ENCODE peak calls at places on chromosomes 13 and 19, in eight cellular contexts. J is neural crest cell; R is activated naive CD8-positive, alpha-beta T cell treated with anti-CD3 and anti-CD28 coated beads, Interleukin-2, amount 50 U/mL, for 24 hours; H is stimulated activated naive CD4-positive, alpha-beta T cell; A is A549; B is ascending aorta; Q is stimulated activated CD4-positive, alpha-beta T cell treated with anti-CD3 and anti-CD28 coated beads, Interleukin-4, amount 100 ng/mL, for 1 hour; S is AG10803. P is an unnamed sample.

GRCh38 chr13:41458187-41458938 is 1.0 kb downstream of the RGCC start:
- DNase-seq in J (peak), R (peak), H (peak), A (no peak), B (no peak), Q (peak), S (no peak), P (peak)

GRCh38 chr19:44988896-44989563 is 12.2 kb upstream of the RELB start:
- DNase-seq in J (peak), R (peak), H (peak), A (peak), B (no peak), Q (peak), S (peak), P (peak)

GRCh38 chr13:98749501-98749900 is 3.0 kb downstream of the SLC15A1 start:
- DNase-seq in J (no peak), R (no peak), H (no peak), A (no peak), B (no peak), Q (no peak), S (peak), P (no peak)

GRCh38 chr13:26760835-26761582 is 423 bp upstream of the GPR12 start:
- DNase-seq in J (no peak), R (no peak), H (no peak), A (no peak), B (no peak), Q (no peak), S (no peak), P (peak)

GRCh38 chr19:32029235-32029634 is 316.2 kb upstream of the ZNF507 start:
- DNase-seq in J (no peak), R (no peak), H (no peak), A (no peak), B (no peak), Q (no peak), S (no peak), P (no peak)

GRCh38 chr19:7916137-7916907 is 1.7 kb downstream of the TGFBR3L start:
- DNase-seq in J (no peak), R (peak), H (peak), A (no peak), B (no peak), Q (peak), S (no peak), P (peak)

GRCh38 chr13:22014469-22014868 is 343.6 kb downstream of the FGF9 start:
- DNase-seq in J (no peak), R (no peak), H (no peak), A (peak), B (no peak), Q (no peak), S (peak), P (no peak)

GRCh38 chr13:97344250-97345175 is 89.5 kb upstream of the RAP2A start:
- DNase-seq in J (peak), R (peak), H (peak), A (peak), B (no peak), Q (peak), S (peak), P (peak)

GRCh38 chr19:29800086-29800825 is 11.5 kb upstream of the CCNE1 start:
- DNase-seq in J (no peak), R (no peak), H (no peak), A (no peak), B (no peak), Q (no peak), S (no peak), P (no peak)

GRCh38 chr13:24052547-24052981 is 108.0 kb upstream of the SPATA13 start:
- DNase-seq in J (no peak), R (no peak), H (no peak), A (no peak), B (no peak), Q (no peak), S (peak), P (no peak)

GRCh38 chr19:12092065-12092867 is 27.7 kb downstream of the ZNF844 start:
- DNase-seq in J (peak), R (peak), H (peak), A (no peak), B (peak), Q (peak), S (peak), P (peak)

GRCh38 chr13:49400755-49401659 is 42.9 kb downstream of the CAB39L start:
- DNase-seq in J (no peak), R (no peak), H (no peak), A (no peak), B (no peak), Q (no peak), S (peak), P (peak)

GRCh38 chr13:32175943-32176342 is 139.2 kb downstream of the ZAR1L start:
- DNase-seq in J (no peak), R (no peak), H (no peak), A (no peak), B (no peak), Q (no peak), S (no peak), P (no peak)

GRCh38 chr13:79593611-79594275 is 112.8 kb downstream of the NDFIP2 start:
- DNase-seq in J (no peak), R (no peak), H (no peak), A (no peak), B (no peak), Q (no peak), S (peak), P (no peak)

GRCh38 chr19:3459965-3460582 is 20.3 kb downstream of the SMIM24 start:
- DNase-seq in J (no peak), R (no peak), H (no peak), A (no peak), B (no peak), Q (no peak), S (no peak), P (no peak)